ENCODE peak calls at places on chromosome 2, in six cellular contexts. F is uterus, G is heart left ventricle, P is thyroid gland, C is lower lobe of right lung, J is lung. W is an unnamed sample.

GRCh38 chr2:174970092-174970491 is 35.1 kb downstream of the CHN1 start:
- DNase-seq in F (no peak), C (no peak), J (no peak), G (no peak), P (no peak), W (no peak)

GRCh38 chr2:62287895-62288589 is 92.1 kb downstream of the B3GNT2 start:
- DNase-seq in P (peak), J (peak), C (peak), G (peak), F (peak), W (no peak)

GRCh38 chr2:44470151-44470550 is 108.4 kb downstream of the CAMKMT start:
- DNase-seq in P (no peak), G (no peak), F (no peak), C (no peak), J (no peak), W (no peak)

GRCh38 chr2:70982971-70983370 is 4.5 kb downstream of the ANKRD53 start:
- DNase-seq in C (no peak), F (no peak), G (no peak), J (no peak), P (no peak), W (no peak)

GRCh38 chr2:160920791-160921303 is 239.4 kb upstream of the TANK start:
- DNase-seq in J (no peak), P (peak), G (peak), F (peak), C (no peak), W (no peak)

GRCh38 chr2:171158790-171159325 is 1.8 kb downstream of the TLK1 start:
- DNase-seq in P (no peak), G (no peak), F (no peak), J (no peak), C (no peak), W (no peak)

GRCh38 chr2:95023222-95023597 is 2.3 kb upstream of the MAL start:
- DNase-seq in C (no peak), F (no peak), P (peak), J (no peak), G (no peak), W (no peak)

GRCh38 chr2:165778653-165779451 is 15.2 kb downstream of the GALNT3 start:
- DNase-seq in P (peak), J (no peak), G (no peak), C (no peak), F (no peak), W (no peak)

GRCh38 chr2:188485496-188485895 is 193.8 kb downstream of the GULP1 start:
- DNase-seq in C (no peak), J (no peak), P (no peak), F (no peak), G (no peak), W (no peak)

GRCh38 chr2:78839259-78839658 is 186.2 kb upstream of the REG3G start:
- DNase-seq in P (no peak), G (no peak), F (no peak), C (no peak), J (no peak), W (no peak)

DNA sequence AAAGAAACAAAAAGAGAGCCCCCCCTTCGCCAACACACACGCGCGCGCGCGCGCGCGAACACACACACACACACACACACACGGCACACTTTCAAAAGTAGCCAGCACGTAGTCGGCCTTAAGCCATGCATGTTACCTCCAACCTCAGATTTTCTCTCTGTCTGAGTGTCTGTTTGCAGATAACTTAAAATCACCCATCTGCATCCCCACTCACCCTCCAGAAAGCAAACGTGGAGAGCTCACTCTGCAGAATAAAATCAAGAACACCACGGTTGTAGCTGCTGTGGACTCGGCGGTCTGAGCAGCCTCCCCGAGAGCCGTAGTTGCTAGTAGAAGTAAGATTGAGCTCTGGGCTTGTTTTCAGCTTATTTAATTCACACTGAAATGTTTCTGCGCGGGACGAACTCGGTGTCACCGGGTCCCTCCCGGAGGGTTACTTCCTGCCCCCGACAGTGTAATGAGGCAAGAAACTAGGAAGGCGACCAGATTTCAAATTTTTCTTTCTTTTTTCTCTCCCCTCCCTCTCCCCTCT is 5.2 kb downstream of the MEIS1 start:
- DNase-seq in P (no peak), G (peak), C (no peak), J (no peak), F (no peak), W (no peak)
- H3K27ac ChIP-seq in P (peak), G (peak), C (peak), J (peak), F (peak), W (peak)

GRCh38 chr2:64837116-64837704 is 152.0 kb upstream of the SLC1A4 start:
- DNase-seq in J (no peak), P (no peak), F (no peak), G (no peak), C (no peak), W (no peak)

GRCh38 chr2:64837925-64838641 is 151.1 kb upstream of the SLC1A4 start:
- DNase-seq in F (peak), C (peak), P (no peak), J (no peak), G (peak), W (no peak)

GRCh38 chr2:64838817-64839216 is 150.4 kb upstream of the SLC1A4 start:
- DNase-seq in J (no peak), C (peak), P (no peak), G (no peak), F (no peak), W (no peak)

GRCh38 chr2:64839844-64840243 is 149.4 kb upstream of the SLC1A4 start:
- DNase-seq in J (no peak), C (no peak), G (no peak), P (peak), F (no peak), W (no peak)

DNA sequence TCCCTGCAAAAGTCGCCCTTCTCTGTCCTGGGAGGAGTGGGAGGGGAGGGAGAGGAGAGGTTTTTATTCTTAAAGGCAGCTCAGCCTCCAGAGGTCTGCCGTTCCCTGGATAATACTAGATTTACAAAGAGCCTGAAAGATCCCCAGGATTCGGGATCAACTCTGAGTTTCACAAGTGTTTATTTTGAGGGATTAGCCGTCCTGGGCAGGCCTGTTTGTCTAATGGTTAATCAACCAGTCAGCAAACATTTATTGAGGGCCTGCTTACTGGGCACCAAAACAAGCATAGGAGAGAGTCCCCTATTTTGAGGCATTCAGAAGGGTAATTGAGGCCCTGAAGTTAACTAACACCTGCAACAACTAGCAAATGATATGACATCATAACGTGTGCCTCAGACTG is 152.6 kb upstream of the SLC1A4 start:
- DNase-seq in J (no peak), G (no peak), F (no peak), C (no peak), P (no peak), W (no peak)
- H3K27ac ChIP-seq in J (no peak), G (no peak), F (no peak), C (no peak), P (no peak), W (peak)

DNA sequence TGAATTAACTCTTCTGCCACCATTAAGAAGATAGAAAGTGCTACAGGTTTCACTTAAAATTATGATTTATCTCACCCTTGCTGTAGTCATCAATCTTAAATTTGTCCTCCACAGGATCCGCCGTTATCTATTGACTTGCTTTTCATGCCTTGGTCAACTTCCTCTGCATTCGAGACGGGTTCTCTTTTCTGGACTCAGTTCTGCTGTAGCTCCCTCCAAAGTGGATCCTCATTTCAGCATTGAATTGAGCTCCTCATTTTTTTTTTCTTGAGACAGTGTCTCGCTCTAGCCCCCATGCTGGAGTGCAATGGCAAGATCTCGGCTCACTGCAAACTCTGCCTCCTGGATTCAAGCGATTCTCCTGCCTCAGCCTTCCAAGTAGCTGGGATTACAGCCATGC is 27.6 kb downstream of the INPP5D start:
- DNase-seq in G (no peak), C (no peak), P (no peak), F (no peak), J (no peak), W (no peak)
- H3K27ac ChIP-seq in G (no peak), C (no peak), P (no peak), F (no peak), J (no peak), W (no peak)

GRCh38 chr2:8543065-8543411 is 138.8 kb upstream of the ID2 start:
- DNase-seq in J (no peak), C (no peak), P (no peak), G (no peak), F (no peak), W (no peak)

GRCh38 chr2:8544786-8545631 is 136.8 kb upstream of the ID2 start:
- DNase-seq in G (peak), F (peak), P (peak), C (peak), J (peak), W (peak)

GRCh38 chr2:8543412-8544167 is 138.3 kb upstream of the ID2 start:
- DNase-seq in P (no peak), J (peak), C (peak), G (peak), F (no peak), W (no peak)

GRCh38 chr2:8545676-8546318 is 136.1 kb upstream of the ID2 start:
- DNase-seq in F (no peak), C (no peak), J (no peak), G (no peak), P (no peak), W (no peak)

DNA sequence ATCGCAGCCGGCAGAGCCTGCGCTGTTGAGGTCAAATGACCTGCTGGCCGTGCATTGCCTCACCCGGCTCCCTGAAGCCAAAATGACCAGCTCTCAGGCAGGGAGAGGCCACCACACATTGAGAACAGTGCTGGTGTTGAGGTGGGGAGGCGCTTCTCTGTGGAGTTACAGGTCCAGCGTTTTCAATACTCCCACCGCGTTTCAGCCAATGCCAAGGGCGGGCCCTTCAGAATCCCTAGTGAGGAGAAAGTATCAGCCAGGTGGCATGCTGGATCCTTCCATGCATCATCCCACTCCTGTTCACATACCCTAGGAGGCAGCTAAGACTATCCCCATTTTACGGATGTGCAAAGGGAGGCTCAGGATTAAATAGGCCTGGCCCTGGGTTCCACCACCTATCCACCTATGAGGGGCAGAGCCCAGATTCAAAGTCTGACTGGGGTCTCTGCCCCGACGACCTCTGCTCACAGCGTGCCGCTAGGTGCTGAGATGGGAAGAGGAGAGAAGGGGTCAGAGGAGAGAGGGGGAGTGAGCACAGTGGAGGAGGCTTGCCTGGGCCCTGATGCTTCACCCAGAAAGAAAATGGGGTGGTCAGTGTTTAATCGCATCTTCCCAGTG is 137.6 kb upstream of the ID2 start:
- DNase-seq in C (no peak), G (no peak), F (no peak), P (no peak), J (no peak), W (no peak)
- H3K27ac ChIP-seq in C (peak), G (peak), F (peak), P (no peak), J (peak), W (peak)

DNA sequence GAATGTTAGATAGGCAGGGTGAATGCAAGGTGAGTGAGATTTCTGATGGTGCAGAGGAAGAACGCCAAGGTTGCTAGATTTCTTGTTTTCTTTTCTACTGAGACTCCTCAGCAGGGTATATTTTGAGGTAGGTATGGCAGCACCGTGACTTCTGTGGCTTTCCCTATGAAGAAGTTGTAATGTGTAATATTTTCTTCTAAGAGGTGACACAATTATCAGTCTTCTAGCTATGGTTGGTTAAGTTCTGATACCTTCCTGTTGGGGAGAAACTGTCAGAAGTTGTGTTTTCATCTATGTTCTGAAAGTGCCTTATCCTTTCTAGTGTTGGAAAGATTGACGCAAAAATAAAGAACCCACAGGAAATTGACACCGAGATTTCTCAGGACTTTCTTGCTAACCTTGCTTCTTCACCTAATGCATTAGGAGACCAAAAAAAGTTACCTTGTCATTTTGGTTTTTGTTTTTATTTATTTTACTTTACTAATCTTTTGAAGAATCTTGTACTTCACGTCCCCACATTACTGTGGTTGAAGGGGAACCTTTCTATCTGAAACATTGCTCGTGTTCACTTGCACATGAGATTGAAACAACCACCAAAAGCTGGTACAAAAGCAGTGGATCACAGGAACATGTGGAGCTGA is 11.9 kb downstream of the IL18R1 start:
- DNase-seq in J (no peak), F (no peak), G (no peak), P (no peak), C (no peak), W (no peak)
- H3K27ac ChIP-seq in J (no peak), F (no peak), G (no peak), P (no peak), C (no peak), W (no peak)

GRCh38 chr2:223930002-223930976 is 14.8 kb downstream of the WDFY1 start:
- DNase-seq in J (no peak), G (peak), C (peak), P (peak), F (no peak), W (no peak)
- H3K27ac ChIP-seq in J (peak), G (peak), C (peak), P (no peak), F (no peak), W (no peak)

GRCh38 chr2:23618265-23618664 is 233.3 kb downstream of the KLHL29 start:
- DNase-seq in J (no peak), F (no peak), P (no peak), G (no peak), C (peak), W (no peak)

GRCh38 chr2:23618696-23619530 is 233.9 kb downstream of the KLHL29 start:
- DNase-seq in G (no peak), P (no peak), F (no peak), J (no peak), C (peak), W (no peak)

GRCh38 chr2:23616630-23617029 is 231.7 kb downstream of the KLHL29 start:
- DNase-seq in G (no peak), J (no peak), F (no peak), C (peak), P (no peak), W (no peak)

GRCh38 chr2:23617817-23618216 is 232.8 kb downstream of the KLHL29 start:
- DNase-seq in P (no peak), F (peak), C (no peak), G (no peak), J (no peak), W (no peak)

GRCh38 chr2:23617167-23617787 is 232.3 kb downstream of the KLHL29 start:
- DNase-seq in F (peak), G (no peak), P (no peak), J (peak), C (peak), W (peak)
- H3K27ac ChIP-seq in F (peak), G (peak), P (peak), J (peak), C (peak), W (peak)

GRCh38 chr2:13638181-13638580 is 921.4 kb downstream of the TRIB2 start:
- DNase-seq in J (no peak), P (no peak), G (no peak), F (no peak), C (no peak), W (no peak)
- H3K27ac ChIP-seq in J (no peak), P (no peak), G (no peak), F (no peak), C (no peak), W (no peak)